ENCODE peak calls at places on chromosome 22, in six cellular contexts. H is adrenal gland, N is Peyer's patch, S is IMR-90, W is left ventricle myocardium inferior, P is BJ. R is an unnamed sample.

GRCh38 chr22:35561796-35562526 is 21.3 kb downstream of the RASD2 start:
- DNase-seq in W (no peak), S (peak), P (no peak), H (no peak), N (no peak), R (no peak)

GRCh38 chr22:50473855-50474671 is 772 bp downstream of the SBF1 start:
- DNase-seq in S (peak), P (no peak), W (peak), N (no peak), H (peak), R (no peak)

GRCh38 chr22:21695432-21696085 is 29.7 kb downstream of the PPIL2 start:
- DNase-seq in N (no peak), W (no peak), S (no peak), H (no peak), P (no peak), R (no peak)

GRCh38 chr22:42519544-42520237 is at the start of gene RRP7A:
- DNase-seq in H (peak), P (no peak), S (peak), N (peak), W (peak), R (no peak)

GRCh38 chr22:40325315-40325714 is 21.0 kb upstream of the ADSL start:
- DNase-seq in W (no peak), P (no peak), N (no peak), S (no peak), H (no peak), R (no peak)

GRCh38 chr22:46175631-46176030 is 25.3 kb downstream of the PPARA start:
- DNase-seq in P (peak), N (peak), W (no peak), H (no peak), S (peak), R (no peak)

GRCh38 chr22:34878996-34879395 is 187.0 kb upstream of the ISX start:
- DNase-seq in N (no peak), H (no peak), W (no peak), P (peak), S (no peak), R (no peak)

GRCh38 chr22:50576070-50576469 is 2.2 kb downstream of the CPT1B start:
- DNase-seq in S (peak), N (no peak), W (no peak), H (no peak), P (no peak), R (no peak)

GRCh38 chr22:42648017-42648367 is 1.2 kb downstream of the CYB5R3 start:
- DNase-seq in P (no peak), N (no peak), S (no peak), W (no peak), H (no peak), R (no peak)

GRCh38 chr22:27801197-27801615 is 350 bp downstream of the MN1 start:
- DNase-seq in S (peak), W (peak), N (no peak), P (no peak), H (peak), R (no peak)

GRCh38 chr22:27245056-27245455 is 556.5 kb downstream of the MN1 start:
- DNase-seq in H (no peak), W (no peak), P (no peak), N (no peak), S (no peak), R (no peak)

GRCh38 chr22:27834364-27835185 is 33.0 kb upstream of the MN1 start:
- DNase-seq in H (no peak), P (no peak), N (no peak), S (no peak), W (no peak), R (no peak)

GRCh38 chr22:42316988-42317387 is 46.5 kb upstream of the TCF20 start:
- DNase-seq in S (no peak), P (no peak), W (peak), H (no peak), N (peak), R (no peak)

GRCh38 chr22:48208894-48209293 is 1446.4 kb downstream of the TBC1D22A start:
- DNase-seq in S (no peak), W (no peak), N (peak), P (no peak), H (no peak), R (no peak)

GRCh38 chr22:28934026-28934425 is 50.7 kb downstream of the ZNRF3 start:
- DNase-seq in N (no peak), P (no peak), W (no peak), H (no peak), S (no peak), R (no peak)

GRCh38 chr22:41000040-41000565 is 48.9 kb downstream of the RBX1 start:
- DNase-seq in P (no peak), W (no peak), H (no peak), N (no peak), S (no peak), R (no peak)

GRCh38 chr22:49347376-49347775 is 480.3 kb downstream of the BRD1 start:
- DNase-seq in S (no peak), H (no peak), N (peak), P (no peak), W (no peak), R (no peak)

GRCh38 chr22:30695871-30696655 is 1.4 kb downstream of the OSBP2 start:
- DNase-seq in H (no peak), N (no peak), S (no peak), P (no peak), W (no peak), R (no peak)
- H3K4me3 ChIP-seq in H (no peak), N (no peak), S (no peak), P (no peak), W (peak), R (no peak)

DNA sequence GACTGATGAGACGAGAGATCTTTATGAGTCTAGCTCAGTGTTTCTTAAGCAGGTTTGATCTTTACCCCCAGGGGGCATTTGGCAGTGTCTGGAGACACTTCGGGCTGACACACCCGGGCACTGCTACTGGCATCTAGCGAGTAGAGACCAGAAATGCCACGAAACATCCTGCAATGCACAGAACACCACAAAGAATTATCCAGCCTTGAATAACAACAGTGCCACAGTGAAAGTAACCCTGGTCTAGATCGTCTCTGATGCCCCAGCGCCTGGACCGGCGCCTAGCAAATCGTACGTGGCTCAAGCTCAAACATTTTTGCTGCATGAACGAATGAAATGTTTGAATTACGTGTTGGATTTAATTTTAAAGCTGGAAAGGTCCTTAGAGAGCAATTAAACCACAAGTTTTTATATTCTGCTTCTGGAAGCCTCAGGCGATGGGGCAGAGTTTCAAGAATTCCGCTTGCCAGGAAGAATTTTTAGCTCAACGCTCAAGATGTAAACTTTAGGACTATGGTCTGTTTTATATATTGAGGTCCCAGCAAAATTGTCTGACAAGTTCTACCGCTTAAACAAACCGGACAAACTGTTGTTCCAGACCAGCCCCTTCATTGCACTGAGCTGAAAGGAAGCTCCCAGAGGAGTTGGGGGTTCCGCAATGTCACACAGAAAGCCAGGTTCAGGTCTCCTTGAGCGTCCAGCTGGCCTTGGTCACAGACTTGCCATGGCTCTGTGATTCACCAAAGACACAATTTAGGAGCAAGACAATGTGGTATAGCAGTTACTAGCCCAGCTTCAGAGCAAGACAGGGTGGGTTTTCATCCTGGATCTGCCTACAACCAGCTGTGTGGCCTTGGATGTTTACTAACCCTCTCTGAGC is 44.2 kb upstream of the SMTN start:
- DNase-seq in P (peak), N (peak), H (no peak), S (peak), W (no peak), R (no peak)
- TF ChIP-seq CTCF in P (peak), N (no peak), H (no peak), S (peak), W (no peak), R (no peak)

DNA sequence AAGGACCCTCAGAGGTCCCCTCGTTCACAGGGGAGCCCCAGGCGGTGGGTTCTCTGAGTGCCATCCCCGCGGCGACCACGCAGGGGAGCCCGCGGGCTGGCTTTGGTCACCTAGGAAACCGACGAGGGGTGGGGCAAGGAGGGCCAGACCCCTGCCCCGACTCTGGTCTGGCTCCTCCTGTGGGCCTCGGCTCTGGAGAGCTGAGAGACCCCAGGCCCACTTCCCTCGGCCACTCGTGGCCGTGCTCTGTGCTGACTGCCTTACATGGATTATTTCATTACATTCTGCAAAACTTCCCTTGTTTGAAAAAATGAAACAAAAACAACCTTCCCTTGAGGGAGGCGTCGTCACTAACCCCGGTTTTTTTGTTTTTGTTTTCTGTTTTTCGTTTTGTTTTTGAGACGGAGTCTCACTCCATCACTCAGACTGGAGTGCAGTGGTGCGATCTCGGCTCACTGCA is 15.2 kb upstream of the CYTH4 start:
- DNase-seq in H (peak), W (peak), S (no peak), N (peak), P (no peak), R (no peak)
- H3K4me3 ChIP-seq in H (no peak), W (peak), S (peak), N (peak), P (peak), R (peak)

GRCh38 chr22:24157783-24158170 is 23.5 kb upstream of the SUSD2 start:
- DNase-seq in S (no peak), W (no peak), P (no peak), H (no peak), N (no peak), R (no peak)
- TF ChIP-seq CTCF in S (no peak), W (no peak), P (no peak), H (no peak), N (no peak), R (no peak)

GRCh38 chr22:23218867-23219251 is 38.5 kb downstream of the BCR start:
- DNase-seq in S (peak), H (no peak), W (peak), N (peak), P (no peak), R (no peak)
- H3K4me3 ChIP-seq in S (no peak), H (no peak), W (no peak), N (no peak), P (no peak), R (peak)

GRCh38 chr22:20187777-20188566 is 37.1 kb upstream of the CCDC188 start:
- DNase-seq in S (no peak), N (no peak), P (no peak), W (no peak), H (no peak), R (no peak)

GRCh38 chr22:20185750-20186149 is 34.9 kb upstream of the CCDC188 start:
- DNase-seq in S (no peak), N (no peak), H (no peak), P (no peak), W (no peak), R (no peak)

GRCh38 chr22:20186871-20187546 is 36.2 kb upstream of the CCDC188 start:
- DNase-seq in S (no peak), N (no peak), W (no peak), H (no peak), P (no peak), R (no peak)

GRCh38 chr22:20184501-20185145 is 33.8 kb upstream of the CCDC188 start:
- DNase-seq in S (no peak), P (no peak), H (no peak), N (no peak), W (no peak), R (no peak)

GRCh38 chr22:20186183-20186870 is 35.5 kb upstream of the CCDC188 start:
- DNase-seq in H (no peak), W (no peak), N (no peak), S (no peak), P (no peak), R (no peak)
- TF ChIP-seq CTCF in H (no peak), W (no peak), N (no peak), S (peak), P (no peak), R (no peak)

DNA sequence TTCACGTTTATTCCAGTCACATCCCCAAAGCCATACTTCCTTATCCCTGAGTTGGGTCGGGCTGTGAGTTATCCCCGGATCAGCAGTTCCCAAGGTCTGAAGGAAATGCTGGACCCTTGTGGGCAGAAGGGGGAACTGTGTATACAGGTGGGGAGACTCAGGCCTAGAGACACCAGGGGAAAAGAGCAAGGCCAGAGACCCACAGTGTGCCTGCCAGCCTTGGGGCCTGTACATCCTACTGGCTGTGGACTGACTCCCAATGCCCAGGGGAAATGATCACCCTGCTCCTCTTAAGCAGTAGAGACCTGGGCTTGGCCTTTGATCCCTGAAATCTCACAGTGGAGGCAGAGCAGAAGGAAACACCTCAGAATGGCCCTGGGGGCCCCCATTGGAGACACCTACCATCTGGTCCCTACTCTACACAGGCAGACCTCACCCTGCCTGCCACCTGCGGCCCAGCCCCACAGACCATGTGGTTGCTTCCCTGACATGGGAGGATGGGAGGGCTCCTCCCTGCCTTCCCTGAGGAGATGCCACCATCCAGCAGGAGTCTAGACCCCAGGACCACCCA is 1.3 kb downstream of the SELENOM start:
- DNase-seq in W (no peak), P (no peak), H (no peak), S (no peak), N (no peak), R (no peak)
- H3K4me3 ChIP-seq in W (peak), P (peak), H (no peak), S (peak), N (peak), R (no peak)

GRCh38 chr22:23984430-23984829 is 4.5 kb downstream of the GSTT2 start:
- DNase-seq in H (peak), S (peak), P (no peak), N (no peak), W (no peak), R (no peak)
- TF ChIP-seq CTCF in H (peak), S (peak), P (no peak), N (peak), W (peak), R (peak)